ENCODE peak calls at places on chromosomes 3 and 15, in four cellular contexts. A is left kidney, G is Right ventricle myocardium superior, I is AG10803. D is an unnamed sample.

GRCh38 chr3:38586546-38587520 is 62.7 kb downstream of the SCN5A start:
- DNase-seq in G (no peak), A (no peak), I (no peak), D (no peak)

GRCh38 chr3:197752107-197752506 is 2.4 kb downstream of the FYTTD1 start:
- DNase-seq in G (no peak), A (no peak), I (no peak), D (no peak)

GRCh38 chr15:58931985-58932384 is 1.5 kb downstream of the SLTM start:
- DNase-seq in A (peak; percentile 35), G (no peak), I (peak; percentile 70), D (no peak)

GRCh38 chr3:187122261-187122660 is 17.0 kb downstream of the RPL39L start:
- DNase-seq in A (no peak), G (no peak), I (no peak), D (no peak)

GRCh38 chr3:58065700-58066167 is 57.5 kb downstream of the FLNB start:
- DNase-seq in A (peak; percentile 81), I (no peak), G (no peak), D (no peak)

GRCh38 chr3:54087581-54088410 is 34.6 kb upstream of the CACNA2D3 start:
- DNase-seq in G (no peak), A (peak; percentile 78), I (no peak), D (no peak)

GRCh38 chr3:128432301-128432897 is 34.3 kb downstream of the DNAJB8 start:
- DNase-seq in G (no peak), A (peak; percentile 61), I (no peak), D (no peak)

GRCh38 chr15:33197636-33198035 is 3.1 kb upstream of the FMN1 start:
- DNase-seq in I (no peak), G (no peak), A (no peak), D (no peak)

GRCh38 chr15:40249477-40250303 is 10.8 kb downstream of the PAK6 start:
- DNase-seq in A (no peak), G (peak; percentile 28), I (peak; percentile 41), D (no peak)

GRCh38 chr3:179196098-179196497 is 47.9 kb downstream of the PIK3CA start:
- DNase-seq in A (no peak), G (no peak), I (peak; percentile 83), D (no peak)

GRCh38 chr3:9500108-9501050 is 53.2 kb downstream of the LHFPL4 start:
- DNase-seq in G (peak; percentile 66), A (peak; percentile 85), I (peak; percentile 52), D (peak; percentile 14)

GRCh38 chr3:139433089-139433488 is 43.2 kb downstream of the RBP2 start:
- DNase-seq in I (no peak), A (no peak), G (no peak), D (no peak)

GRCh38 chr15:93107646-93108045 is 18.6 kb upstream of the RGMA start:
- DNase-seq in G (no peak), A (no peak), I (no peak), D (no peak)

GRCh38 chr3:39125837-39126500 is 18.5 kb downstream of the TTC21A start:
- DNase-seq in I (peak; percentile 60), A (no peak), G (no peak), D (no peak)

GRCh38 chr3:11391930-11392688 is 119.9 kb downstream of the ATG7 start:
- DNase-seq in A (no peak), I (peak; percentile 87), G (no peak), D (no peak)

GRCh38 chr15:58546635-58547627 is 115.1 kb downstream of the LIPC start:
- DNase-seq in I (peak; percentile 97), A (no peak), G (peak; percentile 75), D (peak; percentile 65)

GRCh38 chr3:45635475-45636256 is 41.1 kb downstream of the LIMD1 start:
- DNase-seq in A (no peak), I (peak; percentile 93), G (no peak), D (peak; percentile 39)

GRCh38 chr15:99476413-99477222 is 89.2 kb upstream of the MEF2A start:
- DNase-seq in G (peak; percentile 71), I (peak; percentile 98), A (no peak), D (peak; percentile 96)

GRCh38 chr15:73139416-73140082 is 87.3 kb downstream of the NEO1 start:
- DNase-seq in G (no peak), A (peak; percentile 27), I (peak; percentile 2), D (no peak)

GRCh38 chr3:10196389-10197052 is 31.8 kb downstream of the IRAK2 start:
- DNase-seq in G (peak; percentile 79), I (peak; percentile 36), A (no peak), D (peak; percentile 94)